ENCODE peak calls at places on chromosome 22, in seven cellular contexts. J, V, E, F, Z, R and B are unnamed samples. For H3K4me1, the result is how much of the 10 kb centered on the place peaks cover.

GRCh38 chr22:33544707-33545106 is 375.6 kb downstream of the LARGE1 start:
- DNase-seq in F (no peak), V (peak), E (no peak), Z (no peak), J (no peak), R (no peak), B (no peak)

GRCh38 chr22:42173183-42173926 is 42.7 kb upstream of the CYP2D6 start:
- DNase-seq in E (no peak), J (no peak), Z (no peak), F (no peak), V (no peak), R (no peak), B (no peak)

GRCh38 chr22:40203568-40203967 is 25.8 kb downstream of the TNRC6B start:
- DNase-seq in Z (no peak), J (no peak), F (no peak), R (no peak), V (peak), E (no peak), B (peak)

GRCh38 chr22:41596776-41597634 is 7.4 kb upstream of the PMM1 start:
- DNase-seq in R (peak), V (peak), Z (no peak), E (peak), F (peak), J (no peak), B (peak)

GRCh38 chr22:24232725-24233124 is 12.2 kb downstream of the GGT5 start:
- DNase-seq in J (no peak), E (no peak), R (no peak), F (no peak), V (no peak), Z (no peak), B (no peak)

GRCh38 chr22:25666308-25666707 is 75.7 kb upstream of the MYO18B start:
- DNase-seq in F (no peak), V (no peak), Z (peak), R (peak), J (peak), E (peak), B (peak)

GRCh38 chr22:27507935-27508504 is 293.5 kb downstream of the MN1 start:
- DNase-seq in E (no peak), F (no peak), Z (no peak), R (no peak), V (peak), J (no peak), B (no peak)

GRCh38 chr22:21628386-21629261 is 1.2 kb downstream of the YDJC start:
- DNase-seq in V (no peak), Z (no peak), E (no peak), F (no peak), J (no peak), R (no peak), B (no peak)

GRCh38 chr22:42202669-42203068 is 67.8 kb downstream of the TCF20 start:
- DNase-seq in F (no peak), E (no peak), Z (no peak), V (peak), J (no peak), R (no peak), B (no peak)

GRCh38 chr22:31829505-31829904 is 75.7 kb downstream of the DEPDC5 start:
- DNase-seq in V (peak), J (peak), E (no peak), Z (no peak), F (peak), R (peak), B (no peak)

GRCh38 chr22:45334068-45334467 is 24.3 kb downstream of the FAM118A start:
- DNase-seq in F (no peak), J (no peak), E (no peak), R (no peak), V (no peak), Z (no peak), B (no peak)

GRCh38 chr22:46330426-46330825 is 5.1 kb upstream of the TRMU start:
- DNase-seq in R (no peak), V (no peak), J (no peak), F (no peak), E (no peak), Z (no peak), B (no peak)

GRCh38 chr22:31055322-31056159 is 25.6 kb upstream of the SMTN start:
- DNase-seq in E (peak), F (peak), Z (peak), V (peak), R (peak), J (peak), B (peak)

GRCh38 chr22:21816787-21817496 is 50.5 kb downstream of the MAPK1 start:
- DNase-seq in F (peak), E (no peak), V (peak), R (no peak), Z (no peak), J (no peak), B (no peak)

GRCh38 chr22:31616315-31616980 is 45.6 kb downstream of the PISD start:
- DNase-seq in Z (no peak), F (no peak), R (no peak), J (no peak), E (no peak), V (no peak), B (no peak)

GRCh38 chr22:41799486-41800347 is 762 bp upstream of the CCDC134 start:
- DNase-seq in F (no peak), R (peak), J (peak), V (no peak), Z (peak), E (peak), B (peak)

GRCh38 chr22:27797793-27798525 is 3.6 kb downstream of the MN1 start:
- DNase-seq in E (no peak), R (no peak), J (no peak), F (no peak), Z (no peak), V (no peak), B (no peak)

GRCh38 chr22:27473533-27473932 is 328.0 kb downstream of the MN1 start:
- DNase-seq in E (no peak), Z (no peak), R (no peak), F (no peak), J (no peak), V (no peak), B (no peak)

GRCh38 chr22:26406118-26406517 is 22.9 kb upstream of the ASPHD2 start:
- DNase-seq in J (no peak), E (no peak), Z (no peak), F (no peak), R (no peak), V (peak), B (no peak)

GRCh38 chr22:22754961-22755777 is 110.8 kb downstream of the GGTLC2 start:
- DNase-seq in V (no peak), F (no peak), J (no peak), R (no peak), Z (no peak), E (no peak), B (no peak)

GRCh38 chr22:42328130-42328821 is 57.8 kb upstream of the TCF20 start:
- DNase-seq in F (no peak), R (no peak), V (no peak), E (no peak), J (no peak), Z (no peak), B (no peak)

GRCh38 chr22:23225724-23226496 is 45.6 kb downstream of the BCR start:
- DNase-seq in V (no peak), E (no peak), J (peak), R (no peak), Z (no peak), F (peak), B (peak)

GRCh38 chr22:32123657-32124056 is 35.4 kb downstream of the C22orf42 start:
- DNase-seq in J (no peak), R (no peak), V (no peak), E (no peak), F (no peak), Z (no peak), B (no peak)

GRCh38 chr22:24525416-24526037 is 29.4 kb downstream of the GUCD1 start:
- DNase-seq in R (peak), F (peak), V (peak), E (peak), Z (peak), J (peak), B (peak)

GRCh38 chr22:45612451-45612901 is 59.2 kb upstream of the ATXN10 start:
- DNase-seq in E (peak), Z (peak), V (peak), R (peak), F (no peak), J (peak), B (no peak)

GRCh38 chr22:42353883-42354727 is 78.1 kb downstream of the NFAM1 start:
- DNase-seq in R (no peak), Z (no peak), F (no peak), J (no peak), E (no peak), V (peak), B (no peak)

GRCh38 chr22:36065462-36065774 is 36.8 kb upstream of the RBFOX2 start:
- DNase-seq in F (no peak), V (no peak), E (no peak), Z (no peak), R (no peak), J (no peak), B (no peak)

GRCh38 chr22:25110846-25111578 is 88.6 kb upstream of the CRYBB3 start:
- DNase-seq in Z (peak), V (peak), E (peak), J (peak), F (peak), R (peak), B (peak)

GRCh38 chr22:25453557-25453956 is 110.9 kb upstream of the GRK3 start:
- DNase-seq in Z (no peak), R (no peak), F (no peak), J (no peak), V (no peak), E (no peak), B (no peak)

GRCh38 chr22:22702159-22702873 is 57.9 kb downstream of the GGTLC2 start:
- DNase-seq in J (no peak), F (no peak), R (no peak), Z (peak), E (no peak), V (no peak), B (no peak)

GRCh38 chr22:43007519-43008102 is 7.3 kb downstream of the PACSIN2 start:
- DNase-seq in F (no peak), E (no peak), Z (no peak), R (no peak), V (peak), J (no peak), B (peak)

GRCh38 chr22:25202290-25202921 is 2.7 kb downstream of the CRYBB3 start:
- DNase-seq in V (peak), Z (no peak), J (peak), R (peak), E (no peak), F (peak), B (peak)

GRCh38 chr22:27651486-27651885 is 150.1 kb downstream of the MN1 start:
- DNase-seq in R (peak), Z (no peak), E (no peak), V (no peak), J (no peak), F (no peak), B (no peak)

GRCh38 chr22:44348963-44349950 is 36.5 kb upstream of the SHISAL1 start:
- DNase-seq in J (no peak), V (peak), F (no peak), Z (no peak), E (no peak), R (peak), B (no peak)

GRCh38 chr22:29559030-29559429 is 5.5 kb upstream of the THOC5 start:
- DNase-seq in F (no peak), E (no peak), Z (no peak), R (no peak), V (no peak), J (no peak), B (no peak)

GRCh38 chr22:29555065-29555644 is 1.6 kb upstream of the THOC5 start:
- DNase-seq in E (no peak), Z (no peak), R (peak), F (no peak), V (peak), J (no peak), B (peak)

GRCh38 chr22:29550005-29550404 is 3.6 kb downstream of the THOC5 start:
- DNase-seq in F (no peak), J (no peak), Z (no peak), R (no peak), E (no peak), V (no peak), B (no peak)

GRCh38 chr22:29553391-29554224 is at the start of gene THOC5:
- DNase-seq in R (peak), E (peak), J (peak), F (peak), Z (peak), V (peak), B (peak)
- TF ChIP-seq POLR2A in R (no peak), E (no peak), J (peak), F (peak), Z (peak), V (peak), B (peak)

DNA sequence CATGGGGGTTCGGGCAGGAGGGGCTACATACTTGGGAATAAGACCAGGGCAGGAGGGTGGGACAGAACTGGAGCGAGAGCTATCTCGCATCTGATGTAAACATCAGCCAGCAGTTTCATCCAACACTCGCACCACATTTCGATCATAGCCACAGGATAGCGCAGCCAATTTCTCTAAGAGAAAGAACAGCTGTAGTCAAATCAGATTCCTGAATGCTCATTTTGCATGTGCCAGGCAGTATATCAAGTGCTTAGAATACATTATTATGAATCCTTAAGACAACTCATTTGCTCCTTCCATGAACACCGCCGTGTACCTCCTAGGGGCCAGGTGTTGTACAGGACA is 14.5 kb downstream of the DGCR2 start:
- DNase-seq in Z (no peak), R (no peak), F (no peak), J (no peak), V (no peak), E (no peak), B (no peak)
- H3K4me1 ChIP-seq in Z (half or more), R (under half), F (under half), J (under half), V (under half), E (half or more), B (under half)

GRCh38 chr22:17774928-17775675 is 833 bp upstream of the BID start:
- DNase-seq in V (no peak), E (no peak), R (no peak), J (no peak), F (no peak), Z (no peak), B (no peak)

GRCh38 chr22:17778412-17778976 is 4.2 kb upstream of the BID start:
- DNase-seq in F (no peak), Z (no peak), R (no peak), V (no peak), J (no peak), E (no peak), B (no peak)

GRCh38 chr22:17777717-17778044 is 3.4 kb upstream of the BID start:
- DNase-seq in Z (no peak), V (no peak), R (no peak), E (no peak), F (no peak), J (no peak), B (no peak)

GRCh38 chr22:17775781-17776470 is 1.7 kb upstream of the BID start:
- DNase-seq in E (no peak), J (no peak), V (no peak), Z (no peak), F (no peak), R (no peak), B (no peak)

GRCh38 chr22:17777005-17777716 is 2.9 kb upstream of the BID start:
- DNase-seq in R (no peak), J (no peak), E (peak), V (no peak), Z (no peak), F (no peak), B (peak)
- TF ChIP-seq POLR2A in R (no peak), J (no peak), E (no peak), V (no peak), Z (no peak), F (no peak), B (no peak)

DNA sequence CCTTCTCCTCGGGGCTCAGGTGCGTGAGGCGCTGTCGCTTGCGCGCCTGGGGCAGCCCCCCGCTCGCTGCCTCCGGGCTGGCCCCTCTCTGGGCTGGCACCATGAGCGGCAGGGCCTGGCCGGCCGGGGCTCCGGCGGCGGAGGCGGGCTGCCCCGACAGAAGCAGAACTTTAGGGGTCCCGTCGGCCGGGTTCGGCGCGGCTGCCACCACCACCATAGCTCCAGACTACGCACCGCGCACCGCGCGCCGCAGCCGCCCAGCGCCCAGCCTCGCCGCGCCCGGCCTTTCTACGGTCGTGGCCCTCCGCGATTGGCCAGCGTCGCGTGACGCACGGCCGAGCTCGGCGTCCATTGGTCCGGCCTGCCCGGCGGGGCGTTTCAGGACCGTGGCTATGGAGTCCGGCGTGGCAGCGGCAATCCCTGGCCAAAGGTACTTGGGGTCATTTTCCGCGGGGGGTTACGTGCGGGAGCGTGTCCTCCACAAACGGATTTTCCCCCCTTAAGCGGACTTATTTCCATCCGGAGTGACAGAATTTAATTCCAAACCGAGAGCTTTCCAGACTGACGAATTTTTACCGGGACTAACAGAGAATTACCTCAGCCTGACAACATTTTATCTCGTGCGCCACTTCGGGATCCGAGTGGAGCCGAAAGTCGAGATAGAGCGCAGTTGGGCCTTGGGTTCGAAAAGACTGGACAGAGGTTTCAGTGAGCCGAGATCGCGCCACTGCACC is at the start of gene XBP1:
- DNase-seq in Z (peak), V (peak), E (peak), J (peak), F (peak), R (peak), B (peak)
- H3K4me1 ChIP-seq in Z (half or more), V (under half), E (half or more), J (under half), F (under half), R (under half), B (under half)

GRCh38 chr22:38860291-38861169 is 11.5 kb downstream of the CBX6 start:
- DNase-seq in Z (no peak), R (no peak), J (no peak), F (no peak), V (no peak), E (peak), B (no peak)

GRCh38 chr22:38859581-38860290 is 12.3 kb downstream of the CBX6 start:
- DNase-seq in Z (no peak), J (no peak), F (no peak), E (peak), R (no peak), V (no peak), B (no peak)

GRCh38 chr22:38862375-38863329 is 9.4 kb downstream of the CBX6 start:
- DNase-seq in V (no peak), R (peak), J (peak), E (peak), F (no peak), Z (no peak), B (peak)

GRCh38 chr22:38861927-38862326 is 10.1 kb downstream of the CBX6 start:
- DNase-seq in J (no peak), R (no peak), Z (no peak), E (no peak), V (no peak), F (no peak), B (no peak)

GRCh38 chr22:38861170-38861874 is 10.7 kb downstream of the CBX6 start:
- DNase-seq in J (no peak), E (peak), V (no peak), Z (no peak), F (no peak), R (no peak), B (no peak)
- TF ChIP-seq POLR2A in J (no peak), E (no peak), V (no peak), Z (no peak), F (no peak), R (no peak), B (no peak)

DNA sequence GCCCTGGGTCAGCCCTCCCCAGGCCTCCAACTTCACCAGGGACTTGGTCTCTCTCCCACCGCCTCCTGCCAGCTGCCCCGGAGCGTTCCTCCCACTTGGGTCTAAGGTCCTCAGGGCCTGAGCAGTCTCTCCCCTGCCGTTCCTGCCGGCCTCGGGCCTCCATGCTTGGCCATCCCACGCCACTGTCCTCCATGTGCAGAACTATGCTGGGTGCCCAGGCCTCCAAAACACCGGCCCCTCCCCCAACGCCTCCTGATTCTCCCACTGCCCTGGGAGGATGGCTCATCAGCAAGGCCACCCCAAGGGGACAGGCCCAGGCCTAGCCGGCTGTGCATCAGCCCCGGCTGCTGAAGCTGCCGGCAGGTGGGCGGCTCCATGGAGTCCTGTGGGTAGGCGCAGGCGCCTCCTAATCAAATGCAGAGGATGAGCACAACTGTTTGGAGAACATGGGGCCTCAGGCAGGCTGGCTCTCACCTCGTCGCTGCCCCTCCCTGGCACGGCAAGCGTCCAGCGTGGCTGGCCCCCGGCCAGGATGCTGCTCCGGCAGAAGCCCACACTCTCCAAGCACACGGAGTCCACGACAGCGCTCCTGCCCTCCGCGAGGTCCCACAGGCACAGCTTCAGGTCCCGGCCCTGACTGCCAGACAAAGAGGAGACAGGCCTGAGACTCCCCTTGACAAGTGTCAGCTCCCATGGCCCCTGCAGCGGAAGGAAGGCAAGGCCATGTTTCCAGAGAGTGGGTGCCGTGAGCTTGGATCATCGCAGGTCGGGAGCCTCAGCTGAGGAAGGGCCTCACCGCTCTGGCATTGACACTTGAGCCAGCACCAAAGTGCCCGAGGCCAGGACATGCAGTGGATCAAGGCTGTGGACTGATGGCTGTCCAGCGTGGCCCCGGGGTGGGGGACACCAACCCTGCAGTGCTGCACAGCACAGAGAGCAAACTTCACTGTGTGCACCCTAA is 42.6 kb downstream of the GNB1L start:
- DNase-seq in F (no peak), J (no peak), R (no peak), E (peak), V (no peak), Z (peak), B (peak)
- H3K4me1 ChIP-seq in F (under half), J (under half), R (under half), E (under half), V (under half), Z (under half), B (under half)

GRCh38 chr22:29265306-29265705 is 2.5 kb downstream of the RHBDD3 start:
- DNase-seq in R (peak), J (no peak), F (no peak), E (no peak), Z (no peak), V (no peak), B (no peak)

GRCh38 chr22:29267858-29268510 is at the start of the genes EWSR1 and RHBDD3:
- DNase-seq in E (peak), Z (peak), J (peak), R (peak), V (peak), F (peak), B (peak)

GRCh38 chr22:29267462-29267857 is 321 bp downstream of the RHBDD3 start:
- DNase-seq in V (no peak), J (no peak), R (no peak), Z (no peak), E (no peak), F (no peak), B (no peak)

GRCh38 chr22:29266564-29267461 is 968 bp downstream of the RHBDD3 start:
- DNase-seq in F (no peak), R (peak), E (no peak), J (no peak), V (peak), Z (no peak), B (no peak)

GRCh38 chr22:29265929-29266328 is 1.9 kb downstream of the RHBDD3 start:
- DNase-seq in J (no peak), R (peak), V (no peak), F (no peak), Z (no peak), E (no peak), B (no peak)
- TF ChIP-seq POLR2A in J (no peak), R (no peak), V (no peak), F (no peak), Z (no peak), E (no peak), B (no peak)